ENCODE peak calls at places on chromosomes 12 and 14, in ten cellular contexts. Y is central memory CD8-positive, alpha-beta T cell; F is T follicular helper cell; D is activated naive CD8-positive, alpha-beta T cell treated with anti-CD3 and anti-CD28 coated beads for 36 hours; X is activated CD4-positive, alpha-beta T cell treated with anti-CD3 and anti-CD28 coated beads, Interleukin-2, amount 50 U/mL, for 24 hours; C is H7; Q is ascending aorta; R is SW480; V is T-helper 17 cell; I is astrocyte. A is an unnamed sample.

GRCh38 chr12:57474862-57475261 is 4.8 kb downstream of the ARHGAP9 start:
- DNase-seq in Q (no peak), V (no peak), X (no peak), F (no peak), R (no peak), D (no peak), I (no peak), Y (no peak), C (peak; percentile 54), A (no peak)

GRCh38 chr12:132398386-132398991 is 69.1 kb upstream of the GALNT9 start:
- DNase-seq in V (no peak), Q (no peak), D (no peak), F (no peak), Y (no peak), C (no peak), X (no peak), I (no peak), R (no peak), A (no peak)

GRCh38 chr12:47811581-47812484 is 7.9 kb downstream of the HDAC7 start:
- DNase-seq in C (no peak), I (peak; percentile 90), R (no peak), Y (no peak), Q (peak; percentile 94), D (no peak), X (no peak), F (no peak), V (no peak), A (peak; percentile 23)

GRCh38 chr14:105466491-105467248 is 8.0 kb upstream of the CRIP2 start:
- DNase-seq in F (no peak), I (no peak), R (no peak), Q (no peak), V (no peak), D (no peak), C (no peak), Y (no peak), X (no peak), A (no peak)

GRCh38 chr14:20262642-20263128 is 23.6 kb downstream of the OR11H4 start:
- DNase-seq in C (no peak), Q (no peak), I (peak; percentile 0), Y (no peak), F (no peak), D (no peak), R (peak; percentile 11), X (no peak), V (no peak), A (no peak)

GRCh38 chr12:51923506-51924365 is 16.4 kb downstream of the ACVRL1 start:
- DNase-seq in F (peak; percentile 24), Q (peak; percentile 72), D (peak; percentile 69), X (peak; percentile 21), I (no peak), Y (no peak), V (peak; percentile 48), R (no peak), C (peak; percentile 92), A (peak; percentile 29)

GRCh38 chr12:121925361-121925725 is 7.0 kb downstream of the CFAP251 start:
- DNase-seq in V (no peak), R (no peak), D (no peak), C (no peak), I (peak; percentile 86), Y (no peak), F (no peak), Q (no peak), X (no peak), A (no peak)

GRCh38 chr14:90088160-90088559 is 26.4 kb downstream of the KCNK13 start:
- DNase-seq in X (no peak), F (no peak), Q (no peak), R (no peak), I (no peak), Y (no peak), C (no peak), V (no peak), D (no peak), A (no peak)

GRCh38 chr12:5262450-5262849 is 169.5 kb upstream of the NTF3 start:
- DNase-seq in C (no peak), X (no peak), I (peak; percentile 81), R (no peak), D (no peak), Y (no peak), Q (no peak), F (no peak), V (no peak), A (no peak)

GRCh38 chr12:132046561-132046960 is 96.8 kb downstream of the EP400 start:
- DNase-seq in I (peak; percentile 92), D (no peak), V (no peak), Y (no peak), F (no peak), R (no peak), X (no peak), Q (no peak), C (no peak), A (no peak)

GRCh38 chr12:117819160-117819559 is 149.6 kb downstream of the KSR2 start:
- DNase-seq in C (no peak), V (no peak), Y (no peak), X (no peak), Q (no peak), D (no peak), F (no peak), I (no peak), R (no peak), A (no peak)

GRCh38 chr12:113075137-113075683 is 18.7 kb downstream of the DTX1 start:
- DNase-seq in C (no peak), R (no peak), Q (no peak), I (no peak), D (no peak), V (no peak), F (no peak), Y (no peak), X (no peak), A (peak; percentile 99)

GRCh38 chr14:102086972-102087761 is at the start of gene HSP90AA1:
- DNase-seq in V (peak; percentile 95), C (peak; percentile 100), D (peak; percentile 97), F (peak; percentile 91), Q (peak; percentile 96), R (peak; percentile 92), X (peak; percentile 95), Y (peak; percentile 90), I (peak; percentile 72), A (peak; percentile 95)

GRCh38 chr14:64816221-64816783 is 63.4 kb downstream of the SPTB start:
- DNase-seq in X (no peak), R (no peak), D (no peak), V (no peak), F (no peak), C (no peak), I (no peak), Q (no peak), Y (no peak), A (no peak)

GRCh38 chr14:22333408-22334274 is 255.4 kb downstream of the DAD1 start:
- DNase-seq in D (no peak), R (peak; percentile 91), C (no peak), I (peak; percentile 67), V (no peak), F (no peak), X (no peak), Y (no peak), Q (no peak), A (no peak)

GRCh38 chr12:111753144-111753881 is 13.4 kb upstream of the ALDH2 start:
- DNase-seq in F (no peak), D (no peak), V (no peak), I (no peak), R (peak; percentile 36), Q (peak; percentile 75), Y (no peak), X (no peak), C (peak; percentile 97), A (peak; percentile 51)

GRCh38 chr12:58575281-58575680 is 345.0 kb downstream of the LRIG3 start:
- DNase-seq in R (no peak), D (no peak), V (no peak), I (peak; percentile 54), X (no peak), Q (no peak), Y (no peak), C (no peak), F (no peak), A (no peak)

GRCh38 chr12:96006727-96007126 is 10.6 kb upstream of the HAL start:
- DNase-seq in D (no peak), C (no peak), F (no peak), V (no peak), I (no peak), R (no peak), X (no peak), Q (no peak), Y (no peak), A (no peak)

GRCh38 chr12:124392991-124393790 is 98.3 kb downstream of the RFLNA start:
- DNase-seq in F (no peak), Y (no peak), C (peak; percentile 87), Q (peak; percentile 96), X (no peak), V (no peak), D (no peak), R (no peak), I (peak; percentile 53), A (no peak)